ENCODE peak calls at places on chromosomes 12 and 14, in four cellular contexts. F, T, S and D are unnamed samples.

GRCh38 chr12:15741082-15741481 is 48.1 kb downstream of the EPS8 start:
- DNase-seq in F (no peak), T (no peak), S (no peak), D (no peak)

GRCh38 chr12:65685514-65685913 is 138.8 kb upstream of the HMGA2 start:
- DNase-seq in F (peak), T (no peak), S (peak), D (no peak)

GRCh38 chr12:57341275-57341990 is 89.4 kb downstream of the R3HDM2 start:
- DNase-seq in F (peak), T (no peak), S (peak), D (no peak)

GRCh38 chr14:65312859-65313258 is 99.7 kb upstream of the FUT8 start:
- DNase-seq in F (peak), T (no peak), S (no peak), D (no peak)

GRCh38 chr14:105171004-105171673 is 2.6 kb upstream of the JAG2 start:
- DNase-seq in F (no peak), T (no peak), S (peak), D (no peak)

GRCh38 chr12:49357099-49357678 is 10.1 kb upstream of the SPATS2 start:
- DNase-seq in F (peak), T (peak), S (no peak), D (no peak)

GRCh38 chr14:103634156-103634555 is 5.1 kb downstream of the KLC1 start:
- DNase-seq in F (peak), T (no peak), S (no peak), D (no peak)

GRCh38 chr12:117699575-117699974 is 269.2 kb downstream of the KSR2 start:
- DNase-seq in F (no peak), T (no peak), S (no peak), D (no peak)

GRCh38 chr14:87483651-87484260 is 509.2 kb downstream of the GALC start:
- DNase-seq in F (peak), T (peak), S (no peak), D (no peak)

GRCh38 chr12:49335955-49336644 is 888 bp downstream of the C1QL4 start:
- DNase-seq in F (no peak), T (no peak), S (no peak), D (no peak)

GRCh38 chr14:100732766-100733100 is 6.0 kb downstream of the DLK1 start:
- DNase-seq in F (no peak), T (no peak), S (no peak), D (no peak)

GRCh38 chr12:18382486-18382885 is 121.2 kb downstream of the PIK3C2G start:
- DNase-seq in F (peak), T (no peak), S (no peak), D (no peak)

GRCh38 chr12:7512528-7512927 is 9.0 kb upstream of the CD163 start:
- DNase-seq in F (peak), T (no peak), S (peak), D (no peak)

GRCh38 chr12:19018302-19018980 is 111.1 kb upstream of the PLEKHA5 start:
- DNase-seq in F (peak), T (peak), S (no peak), D (no peak)

GRCh38 chr12:20220339-20220738 is 148.0 kb upstream of the PDE3A start:
- DNase-seq in F (peak), T (no peak), S (no peak), D (no peak)
- TF ChIP-seq CTCF in F (peak), T (no peak), S (peak), D (peak)

GRCh38 chr12:107760817-107761501 is at the start of gene PRDM4:
- DNase-seq in F (peak), T (peak), S (peak), D (peak)
- TF ChIP-seq CTCF in F (no peak), T (peak), S (no peak), D (peak)

GRCh38 chr12:125038976-125039625 is 26.1 kb upstream of the AACS start:
- DNase-seq in F (peak), T (no peak), S (no peak), D (no peak)
- TF ChIP-seq CTCF in F (peak), T (peak), S (no peak), D (peak)

DNA sequence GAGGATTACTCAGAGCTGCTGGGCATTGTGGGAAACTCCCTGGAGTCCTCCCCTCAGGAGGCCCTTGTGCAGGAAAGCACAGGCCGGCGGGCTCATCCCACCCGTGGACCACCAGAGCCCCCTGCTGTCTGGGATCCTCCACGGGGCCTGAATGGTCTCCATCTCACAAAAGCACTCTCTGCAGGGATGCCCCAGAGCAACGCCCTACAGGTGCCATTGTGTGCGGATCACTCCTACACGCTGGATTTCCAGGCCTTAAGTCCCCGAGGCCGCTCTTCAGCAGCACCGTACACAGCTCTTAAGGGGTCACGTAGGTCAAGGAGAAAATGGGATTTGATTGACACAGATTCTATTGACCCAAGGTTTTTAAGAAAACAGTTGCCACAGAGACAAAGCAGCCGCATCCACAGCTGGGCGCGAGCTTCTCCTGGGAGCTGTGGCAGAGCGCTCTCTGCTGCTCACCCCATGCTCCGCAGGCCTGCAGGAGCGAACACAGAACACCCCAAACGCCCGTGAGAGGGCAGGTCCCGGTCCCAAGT is 36.7 kb upstream of the RIMBP2 start:
- DNase-seq in F (no peak), T (no peak), S (peak), D (no peak)
- TF ChIP-seq CTCF in F (no peak), T (no peak), S (no peak), D (peak)

DNA sequence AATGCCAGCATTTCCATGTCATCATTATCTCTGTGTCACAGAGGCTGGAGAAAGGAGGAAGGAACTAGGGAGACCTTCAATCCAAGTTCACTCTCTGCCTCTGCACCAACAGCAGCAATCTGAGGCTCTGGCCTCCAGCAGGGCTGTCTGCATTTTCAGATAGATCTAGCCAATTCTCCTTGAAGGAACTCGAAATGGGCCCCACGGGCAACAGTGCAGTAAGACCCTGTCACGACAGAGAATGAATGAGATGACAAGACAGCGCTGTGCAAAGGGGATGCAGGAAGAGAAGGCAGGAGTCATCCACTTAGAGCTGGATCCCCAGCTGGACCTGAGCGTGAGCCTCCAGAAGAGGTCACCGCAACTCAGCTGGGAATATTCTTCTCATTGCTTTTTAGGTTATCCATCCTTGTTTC is 183.7 kb upstream of the GZMB start:
- DNase-seq in F (peak), T (no peak), S (peak), D (no peak)
- TF ChIP-seq CTCF in F (peak), T (peak), S (peak), D (peak)

GRCh38 chr14:89391556-89391955 is 25.5 kb downstream of the FOXN3 start:
- DNase-seq in F (no peak), T (no peak), S (no peak), D (no peak)

GRCh38 chr14:89386214-89386886 is 30.7 kb downstream of the FOXN3 start:
- DNase-seq in F (peak), T (no peak), S (no peak), D (no peak)

GRCh38 chr14:89391123-89391522 is 25.9 kb downstream of the FOXN3 start:
- DNase-seq in F (peak), T (no peak), S (no peak), D (no peak)

GRCh38 chr14:89387922-89388685 is 28.9 kb downstream of the FOXN3 start:
- DNase-seq in F (no peak), T (no peak), S (no peak), D (no peak)

DNA sequence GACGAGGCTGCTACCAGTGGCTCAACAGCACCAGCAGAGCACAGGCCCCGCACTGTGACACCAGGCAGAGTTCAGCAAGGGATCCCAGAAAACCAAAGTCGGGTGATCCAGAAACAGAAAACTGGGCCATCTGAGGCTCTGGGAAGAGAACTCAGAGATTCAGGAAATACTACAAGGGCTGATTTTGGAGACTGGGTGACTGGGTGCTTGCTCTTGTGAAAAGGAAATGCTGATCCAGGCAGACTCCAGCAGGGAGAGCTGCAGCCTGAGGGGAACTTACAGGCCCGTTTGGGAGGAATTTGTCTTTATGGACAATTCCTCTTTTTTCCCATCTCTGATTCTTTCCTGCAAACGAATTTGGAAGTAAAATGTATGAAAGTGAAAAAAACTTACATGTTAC is 28.2 kb downstream of the FOXN3 start:
- DNase-seq in F (no peak), T (no peak), S (no peak), D (no peak)
- TF ChIP-seq CTCF in F (peak), T (peak), S (peak), D (no peak)

DNA sequence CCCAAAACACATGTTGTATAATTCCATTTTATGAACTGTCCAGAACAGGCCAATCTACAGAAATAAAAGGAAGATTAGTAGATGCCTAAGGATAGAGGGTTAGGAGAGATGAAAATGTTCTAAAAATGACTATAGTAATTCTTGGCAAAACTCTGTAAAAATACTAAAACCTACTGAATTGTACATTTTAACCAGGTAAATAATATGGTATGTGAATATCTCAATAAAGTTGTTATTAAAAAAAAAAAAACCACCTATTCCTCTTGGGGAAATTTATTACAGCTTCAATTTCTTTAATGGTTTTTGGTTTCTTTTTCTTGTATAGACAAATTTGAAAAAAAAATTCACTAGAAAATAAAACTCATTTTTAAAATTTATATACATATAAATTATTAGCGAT is 33.2 kb downstream of the YAF2 start:
- DNase-seq in F (no peak), T (no peak), S (no peak), D (no peak)
- TF ChIP-seq CTCF in F (no peak), T (no peak), S (no peak), D (no peak)

GRCh38 chr14:77140937-77141591 is 527 bp downstream of the ZDHHC22 start:
- DNase-seq in F (peak), T (no peak), S (peak), D (no peak)

GRCh38 chr14:77141592-77142288 is at the start of gene ZDHHC22:
- DNase-seq in F (no peak), T (no peak), S (no peak), D (no peak)

GRCh38 chr14:77140343-77140936 is 1.2 kb downstream of the ZDHHC22 start:
- DNase-seq in F (no peak), T (no peak), S (no peak), D (no peak)

GRCh38 chr14:77139022-77139421 is 2.6 kb downstream of the ZDHHC22 start:
- DNase-seq in F (no peak), T (no peak), S (no peak), D (no peak)

GRCh38 chr14:77139540-77140342 is 1.9 kb downstream of the ZDHHC22 start:
- DNase-seq in F (peak), T (no peak), S (peak), D (no peak)
- TF ChIP-seq CTCF in F (peak), T (peak), S (peak), D (peak)

GRCh38 chr14:73746540-73747385 is 32.6 kb upstream of the PNMA1 start:
- DNase-seq in F (no peak), T (no peak), S (no peak), D (no peak)
- TF ChIP-seq CTCF in F (peak), T (peak), S (peak), D (peak)

DNA sequence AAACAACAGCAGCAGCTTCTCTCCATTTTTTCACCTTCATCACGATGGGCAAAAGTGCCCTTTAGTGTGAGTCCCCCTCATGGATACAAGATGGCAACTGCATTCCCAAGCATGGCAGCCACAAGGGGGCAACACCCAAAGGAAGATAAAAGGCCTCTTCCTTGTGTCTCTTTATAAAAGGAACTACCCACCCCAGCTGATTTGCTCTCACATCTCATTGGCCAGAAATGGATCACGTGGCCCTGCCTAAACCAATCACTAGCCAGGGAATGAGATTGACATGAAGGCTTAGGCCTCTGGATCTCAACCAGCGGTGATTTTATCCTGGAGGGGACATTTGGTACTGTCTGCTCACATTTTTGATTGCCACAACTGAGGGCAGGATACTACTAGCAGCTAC is 21.9 kb upstream of the IFT81 start:
- DNase-seq in F (peak), T (peak), S (peak), D (no peak)
- TF ChIP-seq CTCF in F (peak), T (peak), S (peak), D (peak)